ENCODE peak calls at places on chromosomes 3 and 15, in ten cellular contexts. One of them, this sample, is unnamed.

GRCh38 chr3:105277656-105278055 is 89.1 kb upstream of the ALCAM start:
- DNase-seq in GM04504: peak
- DNase-seq in AG08395: peak
- DNase-seq in stimulated activated CD8-positive, alpha-beta memory T cell treated with anti-CD3 and anti-CD28 coated beads, Interleukin-15, amount 100 ng/mL, for 4 hours: no peak
- DNase-seq in DMS153: no peak
- DNase-seq in EL: peak
- DNase-seq in iris pigment epithelial cell: peak
- DNase-seq in GM10248: no peak
- DNase-seq in T-helper 9 cell: no peak
- DNase-seq in CD8-positive, alpha-beta T cell: no peak
- DNase-seq in this sample: no peak

GRCh38 chr3:49476563-49476962 is 6.5 kb downstream of the DAG1 start:
- DNase-seq in GM04504: no peak
- DNase-seq in AG08395: no peak
- DNase-seq in stimulated activated CD8-positive, alpha-beta memory T cell treated with anti-CD3 and anti-CD28 coated beads, Interleukin-15, amount 100 ng/mL, for 4 hours: no peak
- DNase-seq in DMS153: no peak
- DNase-seq in EL: peak
- DNase-seq in iris pigment epithelial cell: peak
- DNase-seq in GM10248: no peak
- DNase-seq in T-helper 9 cell: no peak
- DNase-seq in CD8-positive, alpha-beta T cell: peak
- DNase-seq in this sample: no peak

GRCh38 chr3:174159629-174160028 is 699.5 kb upstream of the NAALADL2 start:
- DNase-seq in GM04504: no peak
- DNase-seq in AG08395: no peak
- DNase-seq in stimulated activated CD8-positive, alpha-beta memory T cell treated with anti-CD3 and anti-CD28 coated beads, Interleukin-15, amount 100 ng/mL, for 4 hours: no peak
- DNase-seq in DMS153: no peak
- DNase-seq in EL: no peak
- DNase-seq in iris pigment epithelial cell: no peak
- DNase-seq in GM10248: no peak
- DNase-seq in T-helper 9 cell: no peak
- DNase-seq in CD8-positive, alpha-beta T cell: no peak
- DNase-seq in this sample: no peak

GRCh38 chr3:150210461-150211110 is 197.5 kb upstream of the TSC22D2 start:
- DNase-seq in GM04504: no peak
- DNase-seq in AG08395: no peak
- DNase-seq in stimulated activated CD8-positive, alpha-beta memory T cell treated with anti-CD3 and anti-CD28 coated beads, Interleukin-15, amount 100 ng/mL, for 4 hours: no peak
- DNase-seq in DMS153: no peak
- DNase-seq in EL: no peak
- DNase-seq in iris pigment epithelial cell: no peak
- DNase-seq in GM10248: no peak
- DNase-seq in T-helper 9 cell: no peak
- DNase-seq in CD8-positive, alpha-beta T cell: no peak
- DNase-seq in this sample: no peak

GRCh38 chr15:101250331-101250730 is 1.5 kb downstream of the CHSY1 start:
- DNase-seq in GM04504: peak
- DNase-seq in AG08395: peak
- DNase-seq in stimulated activated CD8-positive, alpha-beta memory T cell treated with anti-CD3 and anti-CD28 coated beads, Interleukin-15, amount 100 ng/mL, for 4 hours: no peak
- DNase-seq in DMS153: no peak
- DNase-seq in EL: peak
- DNase-seq in iris pigment epithelial cell: peak
- DNase-seq in GM10248: no peak
- DNase-seq in T-helper 9 cell: no peak
- DNase-seq in CD8-positive, alpha-beta T cell: no peak
- DNase-seq in this sample: no peak

GRCh38 chr15:69337133-69337532 is 38.4 kb downstream of the PAQR5 start:
- DNase-seq in GM04504: peak
- DNase-seq in AG08395: peak
- DNase-seq in stimulated activated CD8-positive, alpha-beta memory T cell treated with anti-CD3 and anti-CD28 coated beads, Interleukin-15, amount 100 ng/mL, for 4 hours: no peak
- DNase-seq in DMS153: no peak
- DNase-seq in EL: peak
- DNase-seq in iris pigment epithelial cell: peak
- DNase-seq in GM10248: no peak
- DNase-seq in T-helper 9 cell: no peak
- DNase-seq in CD8-positive, alpha-beta T cell: no peak
- DNase-seq in this sample: no peak

GRCh38 chr15:75455982-75456531 is 4.6 kb upstream of the SIN3A start:
- DNase-seq in GM04504: no peak
- DNase-seq in AG08395: peak
- DNase-seq in stimulated activated CD8-positive, alpha-beta memory T cell treated with anti-CD3 and anti-CD28 coated beads, Interleukin-15, amount 100 ng/mL, for 4 hours: no peak
- DNase-seq in DMS153: no peak
- DNase-seq in EL: peak
- DNase-seq in iris pigment epithelial cell: peak
- DNase-seq in GM10248: peak
- DNase-seq in T-helper 9 cell: peak
- DNase-seq in CD8-positive, alpha-beta T cell: peak
- DNase-seq in this sample: no peak

GRCh38 chr3:12197475-12197874 is 38.8 kb upstream of the TIMP4 start:
- DNase-seq in GM04504: no peak
- DNase-seq in AG08395: no peak
- DNase-seq in stimulated activated CD8-positive, alpha-beta memory T cell treated with anti-CD3 and anti-CD28 coated beads, Interleukin-15, amount 100 ng/mL, for 4 hours: no peak
- DNase-seq in DMS153: no peak
- DNase-seq in EL: no peak
- DNase-seq in iris pigment epithelial cell: no peak
- DNase-seq in GM10248: no peak
- DNase-seq in T-helper 9 cell: no peak
- DNase-seq in CD8-positive, alpha-beta T cell: no peak
- DNase-seq in this sample: no peak

GRCh38 chr3:53156368-53156834 is 4.6 kb upstream of the PRKCD start:
- DNase-seq in GM04504: no peak
- DNase-seq in AG08395: peak
- DNase-seq in stimulated activated CD8-positive, alpha-beta memory T cell treated with anti-CD3 and anti-CD28 coated beads, Interleukin-15, amount 100 ng/mL, for 4 hours: no peak
- DNase-seq in DMS153: no peak
- DNase-seq in EL: no peak
- DNase-seq in iris pigment epithelial cell: no peak
- DNase-seq in GM10248: no peak
- DNase-seq in T-helper 9 cell: no peak
- DNase-seq in CD8-positive, alpha-beta T cell: no peak
- DNase-seq in this sample: no peak

GRCh38 chr3:191376742-191377141 is 46.4 kb upstream of the UTS2B start:
- DNase-seq in GM04504: peak
- DNase-seq in AG08395: peak
- DNase-seq in stimulated activated CD8-positive, alpha-beta memory T cell treated with anti-CD3 and anti-CD28 coated beads, Interleukin-15, amount 100 ng/mL, for 4 hours: no peak
- DNase-seq in DMS153: no peak
- DNase-seq in EL: peak
- DNase-seq in iris pigment epithelial cell: peak
- DNase-seq in GM10248: no peak
- DNase-seq in T-helper 9 cell: no peak
- DNase-seq in CD8-positive, alpha-beta T cell: no peak
- DNase-seq in this sample: no peak

GRCh38 chr3:174776636-174777035 is 82.5 kb upstream of the NAALADL2 start:
- DNase-seq in GM04504: no peak
- DNase-seq in AG08395: no peak
- DNase-seq in stimulated activated CD8-positive, alpha-beta memory T cell treated with anti-CD3 and anti-CD28 coated beads, Interleukin-15, amount 100 ng/mL, for 4 hours: no peak
- DNase-seq in DMS153: no peak
- DNase-seq in EL: no peak
- DNase-seq in iris pigment epithelial cell: peak
- DNase-seq in GM10248: no peak
- DNase-seq in T-helper 9 cell: no peak
- DNase-seq in CD8-positive, alpha-beta T cell: no peak
- DNase-seq in this sample: no peak

GRCh38 chr3:3799173-3800075 is at the start of gene LRRN1:
- DNase-seq in GM04504: no peak
- DNase-seq in AG08395: no peak
- DNase-seq in stimulated activated CD8-positive, alpha-beta memory T cell treated with anti-CD3 and anti-CD28 coated beads, Interleukin-15, amount 100 ng/mL, for 4 hours: peak
- DNase-seq in DMS153: no peak
- DNase-seq in EL: no peak
- DNase-seq in iris pigment epithelial cell: peak
- DNase-seq in GM10248: peak
- DNase-seq in T-helper 9 cell: no peak
- DNase-seq in CD8-positive, alpha-beta T cell: peak
- DNase-seq in this sample: peak

GRCh38 chr3:46370784-46371183 is at the start of gene CCR5:
- DNase-seq in GM04504: no peak
- DNase-seq in AG08395: no peak
- DNase-seq in stimulated activated CD8-positive, alpha-beta memory T cell treated with anti-CD3 and anti-CD28 coated beads, Interleukin-15, amount 100 ng/mL, for 4 hours: no peak
- DNase-seq in DMS153: no peak
- DNase-seq in EL: no peak
- DNase-seq in iris pigment epithelial cell: no peak
- DNase-seq in GM10248: no peak
- DNase-seq in T-helper 9 cell: no peak
- DNase-seq in CD8-positive, alpha-beta T cell: no peak
- DNase-seq in this sample: no peak

GRCh38 chr3:162489853-162490252 is 993.2 kb downstream of the OTOL1 start:
- DNase-seq in GM04504: no peak
- DNase-seq in AG08395: no peak
- DNase-seq in stimulated activated CD8-positive, alpha-beta memory T cell treated with anti-CD3 and anti-CD28 coated beads, Interleukin-15, amount 100 ng/mL, for 4 hours: no peak
- DNase-seq in DMS153: no peak
- DNase-seq in EL: no peak
- DNase-seq in iris pigment epithelial cell: no peak
- DNase-seq in GM10248: no peak
- DNase-seq in T-helper 9 cell: no peak
- DNase-seq in CD8-positive, alpha-beta T cell: no peak
- DNase-seq in this sample: no peak

GRCh38 chr15:42274693-42274971 is 1.4 kb upstream of the TMEM87A start:
- DNase-seq in GM04504: no peak
- DNase-seq in AG08395: no peak
- DNase-seq in stimulated activated CD8-positive, alpha-beta memory T cell treated with anti-CD3 and anti-CD28 coated beads, Interleukin-15, amount 100 ng/mL, for 4 hours: no peak
- DNase-seq in DMS153: no peak
- DNase-seq in EL: peak
- DNase-seq in iris pigment epithelial cell: no peak
- DNase-seq in GM10248: no peak
- DNase-seq in T-helper 9 cell: no peak
- DNase-seq in CD8-positive, alpha-beta T cell: no peak
- DNase-seq in this sample: no peak

GRCh38 chr3:129413687-129414506 is 14.5 kb downstream of the EFCAB12 start:
- DNase-seq in GM04504: peak
- DNase-seq in AG08395: peak
- DNase-seq in stimulated activated CD8-positive, alpha-beta memory T cell treated with anti-CD3 and anti-CD28 coated beads, Interleukin-15, amount 100 ng/mL, for 4 hours: no peak
- DNase-seq in DMS153: no peak
- DNase-seq in EL: peak
- DNase-seq in iris pigment epithelial cell: peak
- DNase-seq in GM10248: peak
- DNase-seq in T-helper 9 cell: no peak
- DNase-seq in CD8-positive, alpha-beta T cell: no peak
- DNase-seq in this sample: no peak

GRCh38 chr3:11544413-11545181 is 99.1 kb downstream of the VGLL4 start:
- DNase-seq in GM04504: no peak
- DNase-seq in AG08395: peak
- DNase-seq in stimulated activated CD8-positive, alpha-beta memory T cell treated with anti-CD3 and anti-CD28 coated beads, Interleukin-15, amount 100 ng/mL, for 4 hours: no peak
- DNase-seq in DMS153: no peak
- DNase-seq in EL: peak
- DNase-seq in iris pigment epithelial cell: no peak
- DNase-seq in GM10248: no peak
- DNase-seq in T-helper 9 cell: no peak
- DNase-seq in CD8-positive, alpha-beta T cell: no peak
- DNase-seq in this sample: no peak

GRCh38 chr15:56095406-56095805 is 102.0 kb upstream of the NEDD4 start:
- DNase-seq in GM04504: no peak
- DNase-seq in AG08395: no peak
- DNase-seq in stimulated activated CD8-positive, alpha-beta memory T cell treated with anti-CD3 and anti-CD28 coated beads, Interleukin-15, amount 100 ng/mL, for 4 hours: no peak
- DNase-seq in DMS153: no peak
- DNase-seq in EL: no peak
- DNase-seq in iris pigment epithelial cell: no peak
- DNase-seq in GM10248: no peak
- DNase-seq in T-helper 9 cell: no peak
- DNase-seq in CD8-positive, alpha-beta T cell: no peak
- DNase-seq in this sample: no peak

GRCh38 chr3:11835028-11835639 is 11.6 kb downstream of the TAMM41 start:
- DNase-seq in GM04504: no peak
- DNase-seq in AG08395: peak
- DNase-seq in stimulated activated CD8-positive, alpha-beta memory T cell treated with anti-CD3 and anti-CD28 coated beads, Interleukin-15, amount 100 ng/mL, for 4 hours: no peak
- DNase-seq in DMS153: no peak
- DNase-seq in EL: peak
- DNase-seq in iris pigment epithelial cell: peak
- DNase-seq in GM10248: no peak
- DNase-seq in T-helper 9 cell: no peak
- DNase-seq in CD8-positive, alpha-beta T cell: no peak
- DNase-seq in this sample: no peak

GRCh38 chr15:73244333-73244732 is 124.4 kb downstream of the HCN4 start:
- DNase-seq in GM04504: no peak
- DNase-seq in AG08395: no peak
- DNase-seq in stimulated activated CD8-positive, alpha-beta memory T cell treated with anti-CD3 and anti-CD28 coated beads, Interleukin-15, amount 100 ng/mL, for 4 hours: no peak
- DNase-seq in DMS153: no peak
- DNase-seq in EL: no peak
- DNase-seq in iris pigment epithelial cell: no peak
- DNase-seq in GM10248: peak
- DNase-seq in T-helper 9 cell: no peak
- DNase-seq in CD8-positive, alpha-beta T cell: no peak
- DNase-seq in this sample: no peak

GRCh38 chr3:18489939-18490338 is 64.8 kb upstream of the SATB1 start:
- DNase-seq in GM04504: no peak
- DNase-seq in AG08395: no peak
- DNase-seq in stimulated activated CD8-positive, alpha-beta memory T cell treated with anti-CD3 and anti-CD28 coated beads, Interleukin-15, amount 100 ng/mL, for 4 hours: no peak
- DNase-seq in DMS153: no peak
- DNase-seq in EL: no peak
- DNase-seq in iris pigment epithelial cell: no peak
- DNase-seq in GM10248: no peak
- DNase-seq in T-helper 9 cell: peak
- DNase-seq in CD8-positive, alpha-beta T cell: peak
- DNase-seq in this sample: no peak

GRCh38 chr3:9730747-9731205 is 759 bp upstream of the BRPF1 start:
- DNase-seq in GM04504: no peak
- DNase-seq in AG08395: no peak
- DNase-seq in stimulated activated CD8-positive, alpha-beta memory T cell treated with anti-CD3 and anti-CD28 coated beads, Interleukin-15, amount 100 ng/mL, for 4 hours: no peak
- DNase-seq in DMS153: no peak
- DNase-seq in EL: no peak
- DNase-seq in iris pigment epithelial cell: peak
- DNase-seq in GM10248: no peak
- DNase-seq in T-helper 9 cell: no peak
- DNase-seq in CD8-positive, alpha-beta T cell: no peak
- DNase-seq in this sample: no peak